ENCODE peak calls at places on chromosome 5, in six cellular contexts. U is LoVo, N is NCI-H345, B is NCI-H1436, A is NCI-H460, P is osteocyte. S is an unnamed sample.
A peak's percentile ranks its signal among the peaks of the same experiment; 100 is the strongest.

GRCh38 chr5:143205879-143206193 is 197.7 kb downstream of the NR3C1 start:
- DNase-seq in U (no peak), P (no peak), N (no peak), A (no peak), B (no peak), S (no peak)

GRCh38 chr5:54930736-54931135 is 54.7 kb downstream of the ESM1 start:
- DNase-seq in P (no peak), A (no peak), U (no peak), N (no peak), B (no peak), S (no peak)

GRCh38 chr5:74241751-74242140 is 398.8 kb downstream of the ENC1 start:
- DNase-seq in B (no peak), U (peak; percentile 93), N (no peak), P (no peak), A (no peak), S (no peak)

GRCh38 chr5:90201923-90202322 is 207.6 kb downstream of the CETN3 start:
- DNase-seq in B (no peak), P (no peak), A (no peak), U (peak; percentile 25), N (no peak), S (no peak)

GRCh38 chr5:81749562-81750307 is 1.2 kb downstream of the SSBP2 start:
- DNase-seq in N (peak; percentile 51), A (no peak), B (no peak), P (peak; percentile 84), U (no peak), S (no peak)

GRCh38 chr5:176737746-176738699 is 72.3 kb upstream of the UNC5A start:
- DNase-seq in N (no peak), U (no peak), P (peak; percentile 75), A (no peak), B (no peak), S (no peak)

GRCh38 chr5:168366124-168366523 is 74.7 kb downstream of the WWC1 start:
- DNase-seq in N (no peak), P (no peak), U (no peak), B (no peak), A (no peak), S (no peak)

GRCh38 chr5:128328479-128328878 is 209.6 kb downstream of the FBN2 start:
- DNase-seq in A (no peak), B (no peak), P (no peak), U (no peak), N (no peak), S (no peak)

GRCh38 chr5:108420755-108421154 is 38.9 kb upstream of the FBXL17 start:
- DNase-seq in U (no peak), A (no peak), P (no peak), N (no peak), B (no peak), S (no peak)

GRCh38 chr5:32845171-32845570 is 134.1 kb downstream of the NPR3 start:
- DNase-seq in U (no peak), B (no peak), N (no peak), A (no peak), P (no peak), S (no peak)

GRCh38 chr5:177077335-177077734 is 9.4 kb upstream of the FGFR4 start:
- DNase-seq in B (no peak), U (no peak), P (no peak), N (no peak), A (no peak), S (no peak)

GRCh38 chr5:101473483-101473882 is 570.4 kb upstream of the ST8SIA4 start:
- DNase-seq in P (no peak), U (no peak), A (no peak), B (no peak), N (no peak), S (no peak)

GRCh38 chr5:53291528-53291927 is 182.0 kb upstream of the MOCS2 start:
- DNase-seq in A (no peak), B (no peak), P (no peak), U (no peak), N (no peak), S (no peak)

GRCh38 chr5:29005386-29005785 is 1967.0 kb upstream of the CDH9 start:
- DNase-seq in U (no peak), N (no peak), P (no peak), B (no peak), A (peak; percentile 21), S (no peak)

GRCh38 chr5:3020426-3020825 is 268.9 kb upstream of the IRX2 start:
- DNase-seq in U (no peak), A (no peak), B (no peak), N (no peak), P (peak; percentile 70), S (no peak)

GRCh38 chr5:8770431-8770830 is 775.4 kb downstream of the SEMA5A start:
- DNase-seq in N (no peak), U (no peak), B (no peak), P (no peak), A (no peak), S (peak; percentile 39)

GRCh38 chr5:58241383-58241782 is 218.5 kb downstream of the PLK2 start:
- DNase-seq in B (no peak), A (no peak), U (no peak), N (no peak), P (no peak), S (no peak)

GRCh38 chr5:65833780-65834179 is 92.6 kb upstream of the ERBIN start:
- DNase-seq in U (no peak), A (no peak), N (no peak), B (no peak), P (no peak), S (no peak)

GRCh38 chr5:109452661-109453060 is 42.9 kb upstream of the PJA2 start:
- DNase-seq in B (no peak), U (no peak), N (no peak), A (no peak), P (no peak), S (no peak)

GRCh38 chr5:150665044-150665443 is 4.0 kb downstream of the MYOZ3 start:
- DNase-seq in A (no peak), N (no peak), U (no peak), P (peak; percentile 66), B (no peak), S (no peak)

GRCh38 chr5:142737169-142737568 is 33.0 kb upstream of the ARHGAP26 start:
- DNase-seq in B (no peak), P (no peak), N (no peak), A (no peak), U (no peak), S (no peak)

GRCh38 chr5:107966216-107966615 is 295.5 kb upstream of the EFNA5 start:
- DNase-seq in N (no peak), P (no peak), A (no peak), U (no peak), B (no peak), S (no peak)

GRCh38 chr5:145130996-145131395 is 704.1 kb downstream of the PRELID2 start:
- DNase-seq in N (no peak), U (no peak), P (no peak), B (no peak), A (no peak), S (no peak)

GRCh38 chr5:62689599-62690368 is 111.2 kb downstream of the LRRC70 start:
- DNase-seq in P (no peak), B (no peak), A (no peak), N (no peak), U (no peak), S (no peak)

GRCh38 chr5:138469540-138470321 is 4.5 kb downstream of the EGR1 start:
- DNase-seq in N (no peak), U (no peak), B (no peak), P (peak; percentile 94), A (peak; percentile 69), S (no peak)

GRCh38 chr5:176738851-176739250 is 71.5 kb upstream of the UNC5A start:
- DNase-seq in P (peak; percentile 23), B (no peak), N (no peak), U (no peak), A (no peak), S (no peak)

GRCh38 chr5:124477577-124477976 is 268.9 kb downstream of the ZNF608 start:
- DNase-seq in P (no peak), B (no peak), U (no peak), A (no peak), N (no peak), S (no peak)

GRCh38 chr5:14663734-14664269 is 716 bp upstream of the OTULIN start:
- DNase-seq in B (no peak), P (no peak), N (peak; percentile 52), U (peak; percentile 9), A (no peak), S (no peak)

GRCh38 chr5:66010476-66010875 is 84.1 kb downstream of the ERBIN start:
- DNase-seq in U (no peak), A (no peak), B (no peak), N (no peak), P (no peak), S (no peak)

GRCh38 chr5:56735845-56736641 is 79.3 kb upstream of the MAP3K1 start:
- DNase-seq in B (no peak), A (no peak), N (no peak), U (no peak), P (no peak), S (no peak)

GRCh38 chr5:68961762-68962161 is 132.1 kb upstream of the SLC30A5 start:
- DNase-seq in B (no peak), U (no peak), A (no peak), P (no peak), N (no peak), S (no peak)

GRCh38 chr5:2027790-2028189 is 145.1 kb upstream of the IRX4 start:
- DNase-seq in P (no peak), A (no peak), U (no peak), B (no peak), N (no peak), S (no peak)

GRCh38 chr5:10797246-10797645 is 36.2 kb upstream of the DAP start:
- DNase-seq in N (no peak), P (no peak), B (no peak), A (no peak), U (no peak), S (no peak)

GRCh38 chr5:38645508-38645907 is 89.1 kb upstream of the LIFR start:
- DNase-seq in A (no peak), B (no peak), N (no peak), P (no peak), U (no peak), S (no peak)

GRCh38 chr5:10756539-10756938 is 4.5 kb downstream of the DAP start:
- DNase-seq in N (no peak), P (no peak), A (no peak), B (no peak), U (no peak), S (no peak)

GRCh38 chr5:113242481-113243348 is 192.1 kb downstream of the TSSK1B start:
- DNase-seq in B (no peak), N (no peak), U (no peak), A (no peak), P (no peak), S (no peak)

GRCh38 chr5:111792659-111793058 is 35.7 kb upstream of the NREP start:
- DNase-seq in P (no peak), A (no peak), B (no peak), N (no peak), U (no peak), S (no peak)

GRCh38 chr5:113221294-113222176 is 213.3 kb downstream of the TSSK1B start:
- DNase-seq in N (no peak), P (no peak), A (no peak), B (no peak), U (no peak), S (peak; percentile 39)

GRCh38 chr5:179180921-179181645 is 120.9 kb downstream of the ZNF354C start:
- DNase-seq in B (no peak), P (no peak), N (no peak), A (no peak), U (no peak), S (no peak)

GRCh38 chr5:59423021-59423420 is 470.5 kb downstream of the PDE4D start:
- DNase-seq in U (no peak), N (peak; percentile 20), P (no peak), B (no peak), A (no peak), S (no peak)